ENCODE peak calls at places on chromosomes 5 and 9, in six cellular contexts. One of them, this sample, is unnamed. For H3K9me3 and H3K27me3, the result is how much of the 10 kb centered on the place peaks cover.

GRCh38 chr9:119435066-119435465 is 65.8 kb upstream of the BRINP1 start:
- DNase-seq in neuronal stem cell: no peak
- DNase-seq in Panc1: no peak
- DNase-seq in CD8-positive, alpha-beta T cell: no peak
- DNase-seq in mesenchymal stem cell: no peak
- DNase-seq in fibroblast of lung: no peak
- DNase-seq in this sample: no peak

GRCh38 chr9:128072144-128073021 is 4.4 kb downstream of the SLC25A25 start:
- DNase-seq in mesenchymal stem cell: peak
- DNase-seq in Panc1: no peak
- DNase-seq in CD8-positive, alpha-beta T cell: peak
- DNase-seq in neuronal stem cell: no peak
- DNase-seq in fibroblast of lung: peak
- DNase-seq in this sample: peak

GRCh38 chr5:157161996-157162395 is 4.1 kb downstream of the GARIN3 start:
- DNase-seq in Panc1: no peak
- DNase-seq in mesenchymal stem cell: no peak
- DNase-seq in fibroblast of lung: no peak
- DNase-seq in CD8-positive, alpha-beta T cell: no peak
- DNase-seq in neuronal stem cell: no peak
- DNase-seq in this sample: no peak

GRCh38 chr9:133148351-133149129 is 15.2 kb downstream of the GBGT1 start:
- DNase-seq in fibroblast of lung: peak
- DNase-seq in mesenchymal stem cell: peak
- DNase-seq in Panc1: no peak
- DNase-seq in neuronal stem cell: peak
- DNase-seq in CD8-positive, alpha-beta T cell: peak
- DNase-seq in this sample: peak

GRCh38 chr5:149550608-149551226 is 522 bp downstream of the CSNK1A1 start:
- DNase-seq in neuronal stem cell: no peak
- DNase-seq in mesenchymal stem cell: no peak
- DNase-seq in fibroblast of lung: no peak
- DNase-seq in CD8-positive, alpha-beta T cell: no peak
- DNase-seq in Panc1: no peak
- DNase-seq in this sample: no peak

GRCh38 chr5:132437604-132438275 is 52.8 kb downstream of the IRF1 start:
- DNase-seq in Panc1: no peak
- DNase-seq in mesenchymal stem cell: peak
- DNase-seq in fibroblast of lung: peak
- DNase-seq in neuronal stem cell: no peak
- DNase-seq in CD8-positive, alpha-beta T cell: peak
- DNase-seq in this sample: peak

GRCh38 chr5:139468421-139468931 is 2.3 kb upstream of the SMIM33 start:
- DNase-seq in mesenchymal stem cell: peak
- DNase-seq in CD8-positive, alpha-beta T cell: no peak
- DNase-seq in neuronal stem cell: no peak
- DNase-seq in Panc1: no peak
- DNase-seq in fibroblast of lung: no peak
- DNase-seq in this sample: no peak

GRCh38 chr5:171312129-171312819 is 3.2 kb downstream of the TLX3 start:
- DNase-seq in CD8-positive, alpha-beta T cell: no peak
- DNase-seq in fibroblast of lung: no peak
- DNase-seq in Panc1: no peak
- DNase-seq in neuronal stem cell: no peak
- DNase-seq in mesenchymal stem cell: peak
- DNase-seq in this sample: no peak

GRCh38 chr9:72533322-72533721 is 11.9 kb downstream of the TMC1 start:
- DNase-seq in neuronal stem cell: no peak
- DNase-seq in mesenchymal stem cell: peak
- DNase-seq in fibroblast of lung: peak
- DNase-seq in CD8-positive, alpha-beta T cell: no peak
- DNase-seq in Panc1: no peak
- DNase-seq in this sample: no peak

GRCh38 chr9:69571032-69571431 is 101.1 kb downstream of the APBA1 start:
- DNase-seq in Panc1: no peak
- DNase-seq in fibroblast of lung: peak
- DNase-seq in mesenchymal stem cell: no peak
- DNase-seq in CD8-positive, alpha-beta T cell: no peak
- DNase-seq in neuronal stem cell: no peak
- DNase-seq in this sample: no peak

GRCh38 chr9:1708215-1708614 is 306.9 kb upstream of the SMARCA2 start:
- DNase-seq in neuronal stem cell: no peak
- DNase-seq in fibroblast of lung: no peak
- DNase-seq in CD8-positive, alpha-beta T cell: no peak
- DNase-seq in Panc1: no peak
- DNase-seq in mesenchymal stem cell: no peak
- DNase-seq in this sample: no peak

GRCh38 chr5:91283899-91284298 is 99.2 kb downstream of the ARRDC3 start:
- DNase-seq in CD8-positive, alpha-beta T cell: no peak
- DNase-seq in fibroblast of lung: peak
- DNase-seq in mesenchymal stem cell: peak
- DNase-seq in neuronal stem cell: no peak
- DNase-seq in Panc1: no peak
- DNase-seq in this sample: no peak

GRCh38 chr5:103090791-103091190 is 29.1 kb downstream of the GIN1 start:
- DNase-seq in CD8-positive, alpha-beta T cell: no peak
- DNase-seq in fibroblast of lung: no peak
- DNase-seq in neuronal stem cell: no peak
- DNase-seq in mesenchymal stem cell: no peak
- DNase-seq in Panc1: no peak
- DNase-seq in this sample: no peak

GRCh38 chr9:69817202-69817601 is 3.4 kb upstream of the CFAP95 start:
- DNase-seq in Panc1: no peak
- DNase-seq in mesenchymal stem cell: no peak
- DNase-seq in fibroblast of lung: no peak
- DNase-seq in CD8-positive, alpha-beta T cell: no peak
- DNase-seq in neuronal stem cell: no peak
- DNase-seq in this sample: no peak

GRCh38 chr9:90523953-90524352 is 118.7 kb downstream of the DIRAS2 start:
- DNase-seq in mesenchymal stem cell: no peak
- DNase-seq in fibroblast of lung: no peak
- DNase-seq in CD8-positive, alpha-beta T cell: no peak
- DNase-seq in neuronal stem cell: no peak
- DNase-seq in Panc1: no peak
- DNase-seq in this sample: no peak

GRCh38 chr5:1887400-1888360 is 5.0 kb upstream of the IRX4 start:
- DNase-seq in CD8-positive, alpha-beta T cell: no peak
- DNase-seq in mesenchymal stem cell: no peak
- DNase-seq in neuronal stem cell: no peak
- DNase-seq in Panc1: no peak
- DNase-seq in fibroblast of lung: no peak
- DNase-seq in this sample: no peak

GRCh38 chr9:69339620-69340019 is 14.6 kb downstream of the ENTREP1 start:
- DNase-seq in mesenchymal stem cell: no peak
- DNase-seq in neuronal stem cell: no peak
- DNase-seq in CD8-positive, alpha-beta T cell: no peak
- DNase-seq in fibroblast of lung: no peak
- DNase-seq in Panc1: no peak
- DNase-seq in this sample: no peak

GRCh38 chr5:175195698-175196656 is 248.0 kb downstream of the DRD1 start:
- DNase-seq in fibroblast of lung: peak
- DNase-seq in CD8-positive, alpha-beta T cell: no peak
- DNase-seq in Panc1: no peak
- DNase-seq in neuronal stem cell: no peak
- DNase-seq in mesenchymal stem cell: no peak
- DNase-seq in this sample: no peak

GRCh38 chr9:36163840-36164175 is 5.4 kb upstream of the CCIN start:
- DNase-seq in fibroblast of lung: peak
- DNase-seq in mesenchymal stem cell: peak
- DNase-seq in Panc1: no peak
- DNase-seq in CD8-positive, alpha-beta T cell: no peak
- DNase-seq in neuronal stem cell: no peak
- DNase-seq in this sample: no peak

GRCh38 chr5:74949976-74950375 is 83.8 kb upstream of the FAM169A start:
- DNase-seq in fibroblast of lung: no peak
- DNase-seq in CD8-positive, alpha-beta T cell: no peak
- DNase-seq in neuronal stem cell: no peak
- DNase-seq in mesenchymal stem cell: no peak
- DNase-seq in Panc1: no peak
- DNase-seq in this sample: no peak

GRCh38 chr5:51381801-51382507 is 1.3 kb upstream of the ISL1 start:
- DNase-seq in mesenchymal stem cell: peak
- DNase-seq in CD8-positive, alpha-beta T cell: no peak
- DNase-seq in fibroblast of lung: no peak
- DNase-seq in neuronal stem cell: peak
- DNase-seq in Panc1: no peak
- DNase-seq in this sample: no peak

GRCh38 chr5:131163315-131164119 is 1.5 kb downstream of the HINT1 start:
- DNase-seq in Panc1: no peak
- DNase-seq in CD8-positive, alpha-beta T cell: no peak
- DNase-seq in fibroblast of lung: peak
- DNase-seq in mesenchymal stem cell: peak
- DNase-seq in neuronal stem cell: no peak
- DNase-seq in this sample: peak

GRCh38 chr5:129460951-129461815 is 1.1 kb downstream of the ADAMTS19 start:
- DNase-seq in Panc1: no peak
- DNase-seq in mesenchymal stem cell: peak
- DNase-seq in neuronal stem cell: peak
- DNase-seq in CD8-positive, alpha-beta T cell: no peak
- DNase-seq in fibroblast of lung: peak
- DNase-seq in this sample: no peak

GRCh38 chr9:71924576-71924975 is 13.1 kb downstream of the C9orf85 start:
- DNase-seq in fibroblast of lung: no peak
- DNase-seq in CD8-positive, alpha-beta T cell: no peak
- DNase-seq in mesenchymal stem cell: no peak
- DNase-seq in Panc1: no peak
- DNase-seq in neuronal stem cell: no peak
- DNase-seq in this sample: no peak

GRCh38 chr5:17805426-17805825 is 171.2 kb downstream of the TAF11L14 start:
- DNase-seq in fibroblast of lung: peak
- DNase-seq in Panc1: no peak
- DNase-seq in neuronal stem cell: no peak
- DNase-seq in mesenchymal stem cell: no peak
- DNase-seq in CD8-positive, alpha-beta T cell: no peak
- DNase-seq in this sample: no peak

GRCh38 chr5:108753877-108754276 is 6.2 kb downstream of the FER start:
- DNase-seq in fibroblast of lung: peak
- DNase-seq in CD8-positive, alpha-beta T cell: no peak
- DNase-seq in Panc1: no peak
- DNase-seq in mesenchymal stem cell: no peak
- DNase-seq in neuronal stem cell: no peak
- DNase-seq in this sample: no peak

GRCh38 chr5:180170111-180170809 is 38.8 kb downstream of the RASGEF1C start:
- DNase-seq in fibroblast of lung: no peak
- DNase-seq in neuronal stem cell: no peak
- DNase-seq in mesenchymal stem cell: no peak
- DNase-seq in Panc1: no peak
- DNase-seq in CD8-positive, alpha-beta T cell: no peak
- DNase-seq in this sample: no peak

GRCh38 chr5:62309107-62309506 is 3.1 kb downstream of the KIF2A start:
- DNase-seq in fibroblast of lung: no peak
- DNase-seq in mesenchymal stem cell: no peak
- DNase-seq in CD8-positive, alpha-beta T cell: no peak
- DNase-seq in Panc1: no peak
- DNase-seq in neuronal stem cell: no peak
- DNase-seq in this sample: no peak

GRCh38 chr5:80177236-80177635 is 78.6 kb downstream of the SERINC5 start:
- DNase-seq in fibroblast of lung: no peak
- DNase-seq in CD8-positive, alpha-beta T cell: no peak
- DNase-seq in neuronal stem cell: no peak
- DNase-seq in mesenchymal stem cell: no peak
- DNase-seq in Panc1: no peak
- DNase-seq in this sample: no peak

GRCh38 chr5:147427784-147428401 is 82.0 kb downstream of the DPYSL3 start:
- DNase-seq in CD8-positive, alpha-beta T cell: no peak
- DNase-seq in mesenchymal stem cell: no peak
- DNase-seq in Panc1: no peak
- DNase-seq in neuronal stem cell: no peak
- DNase-seq in fibroblast of lung: peak
- DNase-seq in this sample: no peak

GRCh38 chr5:72541501-72542235 is 34.5 kb upstream of the ZNF366 start:
- DNase-seq in Panc1: no peak
- DNase-seq in CD8-positive, alpha-beta T cell: no peak
- DNase-seq in neuronal stem cell: no peak
- DNase-seq in mesenchymal stem cell: no peak
- DNase-seq in fibroblast of lung: no peak
- DNase-seq in this sample: no peak

DNA sequence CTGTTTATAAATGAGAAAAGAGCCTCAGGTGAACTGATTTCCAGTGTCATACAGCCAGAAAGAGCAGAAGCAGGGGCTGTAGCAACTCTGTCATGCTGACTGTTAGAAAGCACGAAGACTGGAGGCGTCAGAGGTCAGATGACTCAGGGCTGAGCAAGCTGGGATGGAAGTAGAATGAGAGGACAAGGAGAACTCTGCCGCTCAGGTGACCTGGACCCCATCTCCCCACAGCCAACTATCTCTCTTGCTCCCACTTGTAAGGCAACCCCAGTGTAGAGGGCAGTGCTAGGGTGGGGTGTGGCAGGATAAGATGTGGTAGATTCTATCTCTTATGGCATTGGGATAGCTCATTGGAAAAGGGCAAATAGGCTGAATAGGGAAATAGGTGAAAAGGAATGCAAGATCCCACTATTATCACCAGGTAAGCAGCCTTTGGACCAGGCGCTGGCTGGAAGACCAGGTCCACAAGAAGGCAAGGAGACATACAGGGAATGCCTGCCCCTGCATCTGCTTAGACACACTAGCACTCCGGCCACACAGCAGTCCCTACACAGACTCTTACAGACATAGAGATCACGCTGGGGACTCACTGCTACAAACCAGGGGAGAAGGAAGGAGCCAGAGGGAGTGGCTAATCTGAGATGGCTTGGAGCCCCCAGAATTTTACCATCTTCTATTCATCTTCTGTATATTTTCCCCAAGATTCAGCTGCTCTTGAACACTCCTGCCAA is 21.2 kb upstream of the LOX start:
- DNase-seq in neuronal stem cell: no peak
- DNase-seq in Panc1: peak
- DNase-seq in mesenchymal stem cell: peak
- DNase-seq in CD8-positive, alpha-beta T cell: no peak
- DNase-seq in fibroblast of lung: peak
- DNase-seq in this sample: no peak
- H3K27ac ChIP-seq in neuronal stem cell: no peak
- H3K27ac ChIP-seq in Panc1: no peak
- H3K27ac ChIP-seq in mesenchymal stem cell: no peak
- H3K27ac ChIP-seq in CD8-positive, alpha-beta T cell: no peak
- H3K27ac ChIP-seq in fibroblast of lung: no peak
- H3K27ac ChIP-seq in this sample: no peak

GRCh38 chr5:141402553-141403328 is at the start of gene PCDHGA9:
- DNase-seq in Panc1: no peak
- DNase-seq in mesenchymal stem cell: no peak
- DNase-seq in CD8-positive, alpha-beta T cell: no peak
- DNase-seq in fibroblast of lung: peak
- DNase-seq in neuronal stem cell: no peak
- DNase-seq in this sample: no peak
- H3K9me3 ChIP-seq in Panc1: under half
- H3K9me3 ChIP-seq in mesenchymal stem cell: half or more
- H3K9me3 ChIP-seq in CD8-positive, alpha-beta T cell: under half
- H3K9me3 ChIP-seq in fibroblast of lung: under half
- H3K9me3 ChIP-seq in neuronal stem cell: under half
- H3K9me3 ChIP-seq in this sample: under half

GRCh38 chr9:129491486-129491855 is 129.4 kb downstream of the C9orf50 start:
- DNase-seq in CD8-positive, alpha-beta T cell: no peak
- DNase-seq in neuronal stem cell: no peak
- DNase-seq in mesenchymal stem cell: no peak
- DNase-seq in Panc1: no peak
- DNase-seq in fibroblast of lung: peak
- DNase-seq in this sample: no peak
- H3K27me3 ChIP-seq in CD8-positive, alpha-beta T cell: under half
- H3K27me3 ChIP-seq in neuronal stem cell: under half
- H3K27me3 ChIP-seq in mesenchymal stem cell: under half
- H3K27me3 ChIP-seq in Panc1: under half
- H3K27me3 ChIP-seq in fibroblast of lung: under half
- H3K27me3 ChIP-seq in this sample: under half

GRCh38 chr9:124219290-124219605 is 38.5 kb upstream of the NEK6 start:
- DNase-seq in fibroblast of lung: no peak
- DNase-seq in CD8-positive, alpha-beta T cell: no peak
- DNase-seq in mesenchymal stem cell: no peak
- DNase-seq in Panc1: no peak
- DNase-seq in neuronal stem cell: no peak
- DNase-seq in this sample: no peak
- H3K27ac ChIP-seq in fibroblast of lung: no peak
- H3K27ac ChIP-seq in CD8-positive, alpha-beta T cell: no peak
- H3K27ac ChIP-seq in mesenchymal stem cell: no peak
- H3K27ac ChIP-seq in Panc1: no peak
- H3K27ac ChIP-seq in neuronal stem cell: no peak
- H3K27ac ChIP-seq in this sample: no peak